ENCODE peak calls at places on chromosome 1, in nine cellular contexts. One of them, this sample, is unnamed.

GRCh38 chr1:226002667-226003501 is 3.7 kb upstream of the SDE2 start:
- DNase-seq in spleen: peak; percentile 85
- DNase-seq in uterus: no peak
- DNase-seq in IMR-90: peak; percentile 6
- DNase-seq in heart left ventricle: peak; percentile 72
- DNase-seq in transverse colon: peak; percentile 51
- DNase-seq in body of pancreas: peak; percentile 37
- DNase-seq in NB4: peak; percentile 91
- DNase-seq in H54: peak; percentile 67
- DNase-seq in this sample: peak; percentile 94

GRCh38 chr1:44696789-44697188 is 22.3 kb downstream of the ARMH1 start:
- DNase-seq in spleen: peak; percentile 84
- DNase-seq in uterus: no peak
- DNase-seq in IMR-90: no peak
- DNase-seq in heart left ventricle: no peak
- DNase-seq in transverse colon: no peak
- DNase-seq in body of pancreas: no peak
- DNase-seq in NB4: peak; percentile 39
- DNase-seq in H54: no peak
- DNase-seq in this sample: peak; percentile 56

GRCh38 chr1:1858382-1859086 is 32.4 kb downstream of the GNB1 start:
- DNase-seq in spleen: peak; percentile 78
- DNase-seq in uterus: peak; percentile 63
- DNase-seq in IMR-90: peak; percentile 81
- DNase-seq in heart left ventricle: peak; percentile 88
- DNase-seq in transverse colon: peak; percentile 80
- DNase-seq in body of pancreas: peak; percentile 70
- DNase-seq in NB4: peak; percentile 43
- DNase-seq in H54: no peak
- DNase-seq in this sample: peak; percentile 92

GRCh38 chr1:181117648-181118449 is 29.3 kb downstream of the IER5 start:
- DNase-seq in spleen: no peak
- DNase-seq in uterus: no peak
- DNase-seq in IMR-90: peak; percentile 67
- DNase-seq in heart left ventricle: no peak
- DNase-seq in transverse colon: peak; percentile 38
- DNase-seq in body of pancreas: no peak
- DNase-seq in NB4: no peak
- DNase-seq in H54: no peak
- DNase-seq in this sample: no peak

GRCh38 chr1:240667351-240667750 is 55.4 kb upstream of the GREM2 start:
- DNase-seq in spleen: no peak
- DNase-seq in uterus: no peak
- DNase-seq in IMR-90: no peak
- DNase-seq in heart left ventricle: no peak
- DNase-seq in transverse colon: no peak
- DNase-seq in body of pancreas: no peak
- DNase-seq in NB4: no peak
- DNase-seq in H54: no peak
- DNase-seq in this sample: no peak

GRCh38 chr1:78447096-78447495 is 43.7 kb upstream of the PTGFR start:
- DNase-seq in spleen: no peak
- DNase-seq in uterus: no peak
- DNase-seq in IMR-90: no peak
- DNase-seq in heart left ventricle: no peak
- DNase-seq in transverse colon: no peak
- DNase-seq in body of pancreas: no peak
- DNase-seq in NB4: no peak
- DNase-seq in H54: no peak
- DNase-seq in this sample: no peak

GRCh38 chr1:35488346-35488745 is 68.9 kb downstream of the KIAA0319L start:
- DNase-seq in spleen: no peak
- DNase-seq in uterus: no peak
- DNase-seq in IMR-90: peak; percentile 3
- DNase-seq in heart left ventricle: no peak
- DNase-seq in transverse colon: no peak
- DNase-seq in body of pancreas: no peak
- DNase-seq in NB4: no peak
- DNase-seq in H54: no peak
- DNase-seq in this sample: no peak

GRCh38 chr1:39663559-39663958 is 8.3 kb downstream of the NT5C1A start:
- DNase-seq in spleen: no peak
- DNase-seq in uterus: no peak
- DNase-seq in IMR-90: no peak
- DNase-seq in heart left ventricle: no peak
- DNase-seq in transverse colon: no peak
- DNase-seq in body of pancreas: no peak
- DNase-seq in NB4: peak; percentile 28
- DNase-seq in H54: no peak
- DNase-seq in this sample: peak; percentile 30

GRCh38 chr1:150283260-150283659 is 906 bp downstream of the CIART start:
- DNase-seq in spleen: no peak
- DNase-seq in uterus: no peak
- DNase-seq in IMR-90: no peak
- DNase-seq in heart left ventricle: no peak
- DNase-seq in transverse colon: no peak
- DNase-seq in body of pancreas: no peak
- DNase-seq in NB4: no peak
- DNase-seq in H54: no peak
- DNase-seq in this sample: no peak

GRCh38 chr1:150281221-150281757 is 1.1 kb upstream of the CIART start:
- DNase-seq in spleen: peak; percentile 84
- DNase-seq in uterus: peak; percentile 74
- DNase-seq in IMR-90: peak; percentile 70
- DNase-seq in heart left ventricle: peak; percentile 83
- DNase-seq in transverse colon: peak; percentile 78
- DNase-seq in body of pancreas: peak; percentile 87
- DNase-seq in NB4: peak; percentile 77
- DNase-seq in H54: no peak
- DNase-seq in this sample: peak; percentile 75

GRCh38 chr1:150281758-150282557 is at the start of gene CIART:
- DNase-seq in spleen: peak; percentile 93
- DNase-seq in uterus: peak; percentile 92
- DNase-seq in IMR-90: peak; percentile 100
- DNase-seq in heart left ventricle: peak; percentile 93
- DNase-seq in transverse colon: peak; percentile 82
- DNase-seq in body of pancreas: peak; percentile 97
- DNase-seq in NB4: peak; percentile 58
- DNase-seq in H54: peak; percentile 86
- DNase-seq in this sample: peak; percentile 86

GRCh38 chr1:150280138-150280707 is 2.1 kb upstream of the CIART start:
- DNase-seq in spleen: no peak
- DNase-seq in uterus: no peak
- DNase-seq in IMR-90: no peak
- DNase-seq in heart left ventricle: no peak
- DNase-seq in transverse colon: peak; percentile 77
- DNase-seq in body of pancreas: peak; percentile 23
- DNase-seq in NB4: no peak
- DNase-seq in H54: no peak
- DNase-seq in this sample: no peak

DNA sequence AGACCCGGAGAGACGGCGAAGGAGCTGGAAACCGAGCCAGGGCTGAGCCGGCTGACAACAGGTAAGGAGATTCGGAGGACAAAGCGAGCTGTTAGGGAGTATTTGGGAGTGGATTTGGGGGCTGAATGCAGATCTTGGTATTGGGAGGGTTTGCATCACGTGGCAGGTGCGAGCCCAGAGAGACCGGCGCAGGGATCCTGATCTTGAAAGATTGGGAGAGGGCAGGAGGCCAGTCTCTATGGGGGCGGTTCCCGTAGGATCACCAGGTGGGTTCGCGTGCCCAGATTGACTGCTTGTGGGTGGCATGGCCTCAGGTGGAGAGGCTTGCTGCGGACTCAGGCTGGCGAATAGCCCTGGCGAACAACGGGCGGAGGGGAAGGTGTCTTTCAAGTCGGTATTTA is 204 bp downstream of the CIART start:
- DNase-seq in spleen: peak; percentile 77
- DNase-seq in uterus: no peak
- DNase-seq in IMR-90: peak; percentile 22
- DNase-seq in heart left ventricle: no peak
- DNase-seq in transverse colon: no peak
- DNase-seq in body of pancreas: no peak
- DNase-seq in NB4: no peak
- DNase-seq in H54: no peak
- DNase-seq in this sample: no peak
- TF ChIP-seq POLR2A in spleen: no peak
- TF ChIP-seq POLR2A in uterus: no peak
- TF ChIP-seq POLR2A in IMR-90: peak; percentile 63
- TF ChIP-seq POLR2A in heart left ventricle: no peak
- TF ChIP-seq POLR2A in transverse colon: peak; percentile 49
- TF ChIP-seq POLR2A in body of pancreas: no peak
- TF ChIP-seq POLR2A in NB4: no peak
- TF ChIP-seq POLR2A in H54: peak; percentile 5
- TF ChIP-seq POLR2A in this sample: no peak

GRCh38 chr1:190474587-190475305 is 2.9 kb downstream of the BRINP3 start:
- DNase-seq in spleen: no peak
- DNase-seq in uterus: no peak
- DNase-seq in IMR-90: peak; percentile 3
- DNase-seq in heart left ventricle: no peak
- DNase-seq in transverse colon: peak; percentile 38
- DNase-seq in body of pancreas: peak; percentile 22
- DNase-seq in NB4: no peak
- DNase-seq in H54: no peak
- DNase-seq in this sample: no peak
- TF ChIP-seq POLR2A in spleen: no peak
- TF ChIP-seq POLR2A in uterus: no peak
- TF ChIP-seq POLR2A in IMR-90: no peak
- TF ChIP-seq POLR2A in heart left ventricle: no peak
- TF ChIP-seq POLR2A in transverse colon: peak; percentile 33
- TF ChIP-seq POLR2A in body of pancreas: no peak
- TF ChIP-seq POLR2A in NB4: no peak
- TF ChIP-seq POLR2A in H54: no peak
- TF ChIP-seq POLR2A in this sample: no peak

GRCh38 chr1:111192074-111192473 is 8.4 kb downstream of the DENND2D start:
- DNase-seq in spleen: no peak
- DNase-seq in uterus: no peak
- DNase-seq in IMR-90: no peak
- DNase-seq in heart left ventricle: no peak
- DNase-seq in transverse colon: no peak
- DNase-seq in body of pancreas: no peak
- DNase-seq in NB4: no peak
- DNase-seq in H54: no peak
- DNase-seq in this sample: no peak
- TF ChIP-seq POLR2A in spleen: no peak
- TF ChIP-seq POLR2A in uterus: no peak
- TF ChIP-seq POLR2A in IMR-90: no peak
- TF ChIP-seq POLR2A in heart left ventricle: no peak
- TF ChIP-seq POLR2A in transverse colon: no peak
- TF ChIP-seq POLR2A in body of pancreas: no peak
- TF ChIP-seq POLR2A in NB4: no peak
- TF ChIP-seq POLR2A in H54: no peak
- TF ChIP-seq POLR2A in this sample: no peak

DNA sequence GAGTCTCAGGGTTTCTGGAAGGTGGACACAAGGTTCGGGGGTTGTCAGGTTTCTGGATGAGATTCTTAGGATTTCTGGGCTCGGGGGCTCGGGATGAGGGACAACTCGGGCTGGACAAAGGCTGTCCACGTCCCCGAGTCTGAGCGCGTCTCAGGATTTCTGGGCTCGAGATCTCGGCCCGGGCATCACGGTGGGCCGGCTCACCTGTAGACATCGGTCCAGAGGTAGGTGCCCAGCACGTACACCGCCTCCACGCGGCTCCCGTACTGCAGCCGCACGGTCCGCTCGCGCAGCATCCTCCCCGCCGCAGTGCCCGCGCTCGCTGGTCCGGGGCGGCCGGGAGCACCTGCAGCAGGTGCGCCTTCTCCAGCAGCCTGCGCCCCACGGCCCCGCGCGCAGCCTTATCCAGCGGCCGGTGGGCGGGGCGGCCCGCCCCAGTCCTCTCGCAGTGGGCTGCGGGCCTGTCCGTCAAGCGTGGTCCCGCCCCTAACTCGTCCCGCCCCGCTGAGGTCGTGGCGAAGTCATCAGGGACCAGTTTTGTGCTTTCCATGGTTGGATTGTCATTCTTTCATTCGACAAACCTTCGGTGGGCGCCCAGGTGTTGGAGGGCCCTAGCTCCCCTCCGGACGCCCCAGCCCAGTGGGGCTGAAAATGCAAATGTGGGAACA is at the start of gene PADI2:
- DNase-seq in spleen: peak; percentile 92
- DNase-seq in uterus: peak; percentile 26
- DNase-seq in IMR-90: peak; percentile 12
- DNase-seq in heart left ventricle: peak; percentile 59
- DNase-seq in transverse colon: peak; percentile 90
- DNase-seq in body of pancreas: peak; percentile 82
- DNase-seq in NB4: peak; percentile 59
- DNase-seq in H54: no peak
- DNase-seq in this sample: peak; percentile 34
- TF ChIP-seq POLR2A in spleen: no peak
- TF ChIP-seq POLR2A in uterus: peak; percentile 8
- TF ChIP-seq POLR2A in IMR-90: no peak
- TF ChIP-seq POLR2A in heart left ventricle: no peak
- TF ChIP-seq POLR2A in transverse colon: peak; percentile 96
- TF ChIP-seq POLR2A in body of pancreas: peak; percentile 33
- TF ChIP-seq POLR2A in NB4: no peak
- TF ChIP-seq POLR2A in H54: no peak
- TF ChIP-seq POLR2A in this sample: no peak

DNA sequence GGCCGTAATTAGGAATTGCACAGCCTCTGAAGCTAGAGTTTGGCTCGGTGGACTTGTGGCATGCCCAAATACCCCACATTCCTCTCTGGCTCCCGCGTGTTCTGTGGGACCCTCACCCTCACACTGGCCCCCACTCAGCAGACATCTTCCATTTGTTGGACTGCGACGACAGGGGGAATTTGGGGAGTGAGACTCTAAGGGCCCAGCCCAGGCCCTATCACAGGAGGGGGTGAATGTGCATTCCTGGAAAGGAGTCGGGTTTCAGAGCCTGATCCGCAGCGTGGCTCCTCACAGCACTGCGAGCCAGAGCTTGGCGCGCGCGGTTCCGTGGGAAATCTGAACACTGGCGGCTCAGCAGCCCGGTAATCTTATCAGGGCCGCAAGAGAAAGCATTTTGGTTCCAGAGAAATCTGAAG is 5.2 kb downstream of the RCSD1 start:
- DNase-seq in spleen: no peak
- DNase-seq in uterus: no peak
- DNase-seq in IMR-90: no peak
- DNase-seq in heart left ventricle: peak; percentile 68
- DNase-seq in transverse colon: no peak
- DNase-seq in body of pancreas: peak; percentile 35
- DNase-seq in NB4: no peak
- DNase-seq in H54: no peak
- DNase-seq in this sample: no peak
- TF ChIP-seq POLR2A in spleen: no peak
- TF ChIP-seq POLR2A in uterus: no peak
- TF ChIP-seq POLR2A in IMR-90: no peak
- TF ChIP-seq POLR2A in heart left ventricle: no peak
- TF ChIP-seq POLR2A in transverse colon: no peak
- TF ChIP-seq POLR2A in body of pancreas: no peak
- TF ChIP-seq POLR2A in NB4: no peak
- TF ChIP-seq POLR2A in H54: no peak
- TF ChIP-seq POLR2A in this sample: no peak

GRCh38 chr1:163632269-163632668 is 310.5 kb downstream of the NUF2 start:
- DNase-seq in spleen: no peak
- DNase-seq in uterus: no peak
- DNase-seq in IMR-90: no peak
- DNase-seq in heart left ventricle: no peak
- DNase-seq in transverse colon: no peak
- DNase-seq in body of pancreas: no peak
- DNase-seq in NB4: no peak
- DNase-seq in H54: no peak
- DNase-seq in this sample: no peak
- TF ChIP-seq POLR2A in spleen: no peak
- TF ChIP-seq POLR2A in uterus: no peak
- TF ChIP-seq POLR2A in IMR-90: no peak
- TF ChIP-seq POLR2A in heart left ventricle: no peak
- TF ChIP-seq POLR2A in transverse colon: no peak
- TF ChIP-seq POLR2A in body of pancreas: no peak
- TF ChIP-seq POLR2A in NB4: no peak
- TF ChIP-seq POLR2A in H54: no peak
- TF ChIP-seq POLR2A in this sample: no peak

This sample was measured in erythroblast.